ENCODE peak calls at places on chromosome 9, in nine cellular contexts. Z, F, N, U, E, B, J, P and C are unnamed samples.

GRCh38 chr9:35172878-35173277 is 11.1 kb downstream of the UNC13B start:
- DNase-seq in Z (no peak), F (no peak), N (no peak), U (no peak), E (no peak), B (no peak), J (no peak), P (no peak), C (no peak)

GRCh38 chr9:131994364-131995110 is 85.1 kb downstream of the MED27 start:
- DNase-seq in Z (no peak), F (no peak), N (no peak), U (no peak), E (no peak), B (no peak), J (no peak), P (no peak), C (no peak)

GRCh38 chr9:113222482-113222841 is 1.1 kb downstream of the SLC31A1 start:
- DNase-seq in Z (no peak), F (no peak), N (no peak), U (no peak), E (no peak), B (no peak), J (peak; percentile 25), P (no peak), C (no peak)

GRCh38 chr9:136978865-136979544 is 1.7 kb downstream of the PTGDS start:
- DNase-seq in Z (no peak), F (no peak), N (no peak), U (no peak), E (no peak), B (no peak), J (no peak), P (no peak), C (peak; percentile 54)

GRCh38 chr9:125061391-125061790 is 81.9 kb downstream of the SCAI start:
- DNase-seq in Z (no peak), F (no peak), N (no peak), U (no peak), E (no peak), B (no peak), J (no peak), P (no peak), C (no peak)

GRCh38 chr9:94746541-94747505 is 20.3 kb downstream of the AOPEP start:
- DNase-seq in Z (no peak), F (no peak), N (no peak), U (no peak), E (no peak), B (no peak), J (no peak), P (no peak), C (no peak)

GRCh38 chr9:120474579-120475243 is 105.3 kb downstream of the CDK5RAP2 start:
- DNase-seq in Z (no peak), F (no peak), N (no peak), U (no peak), E (no peak), B (no peak), J (peak; percentile 79), P (no peak), C (no peak)

GRCh38 chr9:94875300-94876063 is 149.0 kb downstream of the AOPEP start:
- DNase-seq in Z (no peak), F (no peak), N (no peak), U (no peak), E (no peak), B (no peak), J (no peak), P (peak; percentile 13), C (no peak)

GRCh38 chr9:34793428-34793827 is 83.5 kb upstream of the CCL21 start:
- DNase-seq in Z (no peak), F (no peak), N (no peak), U (no peak), E (no peak), B (no peak), J (no peak), P (no peak), C (no peak)

GRCh38 chr9:134554011-134554749 is 87.4 kb upstream of the COL5A1 start:
- DNase-seq in Z (no peak), F (peak; percentile 63), N (no peak), U (no peak), E (no peak), B (no peak), J (no peak), P (no peak), C (no peak)

GRCh38 chr9:8332871-8333270 is 533.3 kb upstream of the DMAC1 start:
- DNase-seq in Z (no peak), F (no peak), N (no peak), U (no peak), E (no peak), B (no peak), J (no peak), P (no peak), C (no peak)

GRCh38 chr9:73239868-73240267 is 88.2 kb downstream of the ANXA1 start:
- DNase-seq in Z (no peak), F (no peak), N (no peak), U (no peak), E (peak; percentile 74), B (no peak), J (no peak), P (no peak), C (no peak)

GRCh38 chr9:137017071-137017470 is 11.0 kb downstream of the ABCA2 start:
- DNase-seq in Z (no peak), F (no peak), N (no peak), U (no peak), E (no peak), B (no peak), J (no peak), P (no peak), C (no peak)

GRCh38 chr9:132669329-132669635 is 501 bp downstream of the DDX31 start:
- DNase-seq in Z (no peak), F (no peak), N (no peak), U (no peak), E (no peak), B (no peak), J (no peak), P (no peak), C (peak; percentile 4)

GRCh38 chr9:19373527-19373926 is 6.5 kb downstream of the RPS6 start:
- DNase-seq in Z (no peak), F (no peak), N (no peak), U (no peak), E (no peak), B (no peak), J (peak; percentile 21), P (no peak), C (no peak)

GRCh38 chr9:134700636-134701350 is 59.2 kb downstream of the COL5A1 start:
- DNase-seq in Z (no peak), F (no peak), N (no peak), U (no peak), E (no peak), B (no peak), J (no peak), P (no peak), C (no peak)